ENCODE peak calls at places on chromosomes 16 and 17, in five cellular contexts. O, P, I, F and Y are unnamed samples.

GRCh38 chr17:81037026-81037782 is 2.3 kb downstream of the BAIAP2 start:
- DNase-seq in I (no peak), F (no peak), O (no peak), P (no peak), Y (no peak)

GRCh38 chr16:23773339-23773738 is 18.5 kb downstream of the CHP2 start:
- DNase-seq in P (no peak), I (no peak), F (no peak), O (no peak), Y (no peak)

GRCh38 chr16:82368041-82368440 is 198.0 kb upstream of the MPHOSPH6 start:
- DNase-seq in O (no peak), P (peak), I (no peak), F (no peak), Y (no peak)

GRCh38 chr16:89319883-89320716 is 102.6 kb downstream of the ZNF778 start:
- DNase-seq in O (peak), I (no peak), P (peak), F (no peak), Y (no peak)

GRCh38 chr16:84032458-84033178 is 10.0 kb downstream of the SLC38A8 start:
- DNase-seq in P (no peak), I (no peak), O (no peak), F (no peak), Y (peak)

GRCh38 chr16:11232852-11233726 is 22.9 kb downstream of the SOCS1 start:
- DNase-seq in O (no peak), P (no peak), F (no peak), I (no peak), Y (no peak)

GRCh38 chr17:12580640-12581039 is 85.0 kb upstream of the MYOCD start:
- DNase-seq in P (no peak), I (no peak), O (no peak), F (no peak), Y (no peak)

GRCh38 chr17:30236807-30237206 is 1.3 kb upstream of the SLC6A4 start:
- DNase-seq in P (peak), F (peak), O (no peak), I (no peak), Y (peak)

GRCh38 chr17:45190503-45191282 is 29.0 kb downstream of the HEXIM2 start:
- DNase-seq in P (no peak), F (no peak), O (no peak), I (no peak), Y (no peak)